ENCODE peak calls at places on chromosomes 2 and 18, in five cellular contexts. F is K562, S is prostate gland, Z is vagina, Y is stomach. C is an unnamed sample. For H3K36me3, the result is how much of the 10 kb centered on the place peaks cover.

GRCh38 chr2:67977464-67977863 is 85.3 kb downstream of the C1D start:
- DNase-seq in F (no peak), S (no peak), Z (no peak), Y (no peak), C (no peak)

GRCh38 chr2:98761267-98761781 is 30.4 kb upstream of the MGAT4A start:
- DNase-seq in F (no peak), S (peak), Z (no peak), Y (no peak), C (peak)

GRCh38 chr2:21836261-21836660 is 712.5 kb downstream of the TDRD15 start:
- DNase-seq in F (no peak), S (no peak), Z (no peak), Y (no peak), C (no peak)

GRCh38 chr2:85920810-85921545 is 32.2 kb upstream of the ST3GAL5 start:
- DNase-seq in F (no peak), S (no peak), Z (no peak), Y (no peak), C (no peak)

GRCh38 chr2:219638948-219639341 is 11.5 kb downstream of the SLC4A3 start:
- DNase-seq in F (no peak), S (no peak), Z (peak), Y (no peak), C (no peak)

GRCh38 chr2:86787701-86788100 is 3.0 kb downstream of the CD8A start:
- DNase-seq in F (no peak), S (no peak), Z (no peak), Y (no peak), C (no peak)

GRCh38 chr18:62988467-62988866 is 273.1 kb downstream of the PHLPP1 start:
- DNase-seq in F (no peak), S (no peak), Z (no peak), Y (no peak), C (no peak)

GRCh38 chr2:61471905-61472805 is 1.3 kb upstream of the USP34 start:
- DNase-seq in F (peak), S (peak), Z (no peak), Y (no peak), C (no peak)

GRCh38 chr2:21993002-21993401 is 869.2 kb downstream of the TDRD15 start:
- DNase-seq in F (no peak), S (no peak), Z (no peak), Y (no peak), C (no peak)

GRCh38 chr18:61464551-61465102 is 131.4 kb downstream of the CDH20 start:
- DNase-seq in F (no peak), S (no peak), Z (no peak), Y (no peak), C (no peak)

GRCh38 chr18:58520964-58521363 is 107.9 kb downstream of the ALPK2 start:
- DNase-seq in F (peak), S (no peak), Z (no peak), Y (no peak), C (no peak)

GRCh38 chr18:9474983-9475642 is at the start of gene RALBP1:
- DNase-seq in F (peak), S (peak), Z (peak), Y (peak), C (peak)

GRCh38 chr18:76657428-76657827 is 162.4 kb upstream of the ZNF516 start:
- DNase-seq in F (no peak), S (peak), Z (no peak), Y (no peak), C (no peak)

GRCh38 chr18:42860011-42860410 is 255.5 kb downstream of the RIT2 start:
- DNase-seq in F (no peak), S (no peak), Z (no peak), Y (no peak), C (no peak)

GRCh38 chr2:207970138-207970824 is 55.0 kb downstream of the PLEKHM3 start:
- DNase-seq in F (no peak), S (no peak), Z (no peak), Y (no peak), C (no peak)

GRCh38 chr2:149739880-149740265 is 152.3 kb upstream of the MMADHC start:
- DNase-seq in F (no peak), S (no peak), Z (no peak), Y (no peak), C (no peak)

GRCh38 chr2:149080104-149080503 is 41.6 kb downstream of the LYPD6B start:
- DNase-seq in F (no peak), S (no peak), Z (no peak), Y (no peak), C (no peak)

GRCh38 chr2:40240067-40240466 is 211.8 kb downstream of the SLC8A1 start:
- DNase-seq in F (no peak), S (no peak), Z (no peak), Y (peak), C (peak)

GRCh38 chr18:8526316-8526715 is 82.9 kb upstream of the RAB12 start:
- DNase-seq in F (no peak), S (no peak), Z (no peak), Y (no peak), C (no peak)

GRCh38 chr2:70090706-70091334 is 3.5 kb downstream of the PCBP1 start:
- DNase-seq in F (no peak), S (no peak), Z (no peak), Y (no peak), C (no peak)

GRCh38 chr2:70087703-70088507 is 628 bp downstream of the PCBP1 start:
- DNase-seq in F (peak), S (peak), Z (no peak), Y (peak), C (peak)

GRCh38 chr2:70088508-70089219 is 1.4 kb downstream of the PCBP1 start:
- DNase-seq in F (no peak), S (no peak), Z (no peak), Y (no peak), C (no peak)

GRCh38 chr2:70089946-70090523 is 2.8 kb downstream of the PCBP1 start:
- DNase-seq in F (no peak), S (no peak), Z (no peak), Y (no peak), C (peak)

GRCh38 chr2:70089220-70089945 is 2.1 kb downstream of the PCBP1 start:
- DNase-seq in F (peak), S (no peak), Z (no peak), Y (peak), C (no peak)
- TF ChIP-seq POLR2A in F (peak), S (peak), Z (no peak), Y (no peak), C (no peak)

GRCh38 chr2:12717191-12717987 is 653 bp downstream of the TRIB2 start:
- DNase-seq in F (peak), S (peak), Z (no peak), Y (peak), C (peak)
- TF ChIP-seq CTCF in F (peak), S (peak), Z (no peak), Y (peak), C (no peak)

GRCh38 chr2:231093956-231094355 is 30.9 kb downstream of the HTR2B start:
- DNase-seq in F (no peak), S (no peak), Z (no peak), Y (no peak), C (peak)

GRCh38 chr2:231088779-231089178 is 32.1 kb downstream of the PSMD1 start:
- DNase-seq in F (no peak), S (no peak), Z (no peak), Y (no peak), C (no peak)
- H3K36me3 ChIP-seq in F (half or more), S (under half), Z (half or more), Y (under half), C (half or more)

GRCh38 chr2:75465317-75465998 is 95.3 kb downstream of the EVA1A start:
- DNase-seq in F (no peak), S (no peak), Z (no peak), Y (no peak), C (no peak)
- TF ChIP-seq POLR2A in F (no peak), S (no peak), Z (no peak), Y (no peak), C (no peak)

GRCh38 chr18:34223893-34224422 is 755 bp downstream of the NOL4 start:
- DNase-seq in F (no peak), S (no peak), Z (no peak), Y (no peak), C (no peak)

GRCh38 chr18:34223164-34223892 is 1.4 kb downstream of the NOL4 start:
- DNase-seq in F (no peak), S (no peak), Z (no peak), Y (no peak), C (no peak)

GRCh38 chr18:34222025-34222395 is 2.7 kb downstream of the NOL4 start:
- DNase-seq in F (no peak), S (no peak), Z (no peak), Y (no peak), C (no peak)

GRCh38 chr18:34222396-34223163 is 2.1 kb downstream of the NOL4 start:
- DNase-seq in F (no peak), S (no peak), Z (no peak), Y (no peak), C (no peak)

DNA sequence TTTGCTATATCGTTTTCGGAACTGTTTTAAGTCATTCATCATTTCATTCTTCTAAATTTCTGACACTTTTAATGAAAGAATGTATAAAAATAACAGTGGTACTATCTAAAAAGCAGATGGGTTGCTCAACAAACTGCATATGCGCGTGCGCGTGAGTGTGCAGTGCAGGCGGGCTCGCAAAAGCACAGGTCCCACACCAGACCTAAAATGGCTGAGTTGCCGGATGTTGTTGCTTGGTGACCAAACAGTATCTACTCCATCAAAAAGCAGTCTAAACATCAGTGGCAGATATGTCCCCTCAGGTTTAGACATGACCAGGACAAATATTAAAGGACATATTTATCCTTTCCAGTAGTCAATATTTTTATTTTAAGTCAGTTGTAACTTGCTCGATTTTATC is 5.1 kb downstream of the NOL4 start:
- DNase-seq in F (no peak), S (no peak), Z (no peak), Y (no peak), C (no peak)
- TF ChIP-seq CTCF in F (no peak), S (no peak), Z (no peak), Y (no peak), C (no peak)

GRCh38 chr2:37109523-37109922 is 25.2 kb downstream of the GPATCH11 start:
- DNase-seq in F (no peak), S (no peak), Z (no peak), Y (no peak), C (no peak)
- H3K36me3 ChIP-seq in F (under half), S (under half), Z (under half), Y (under half), C (under half)

DNA sequence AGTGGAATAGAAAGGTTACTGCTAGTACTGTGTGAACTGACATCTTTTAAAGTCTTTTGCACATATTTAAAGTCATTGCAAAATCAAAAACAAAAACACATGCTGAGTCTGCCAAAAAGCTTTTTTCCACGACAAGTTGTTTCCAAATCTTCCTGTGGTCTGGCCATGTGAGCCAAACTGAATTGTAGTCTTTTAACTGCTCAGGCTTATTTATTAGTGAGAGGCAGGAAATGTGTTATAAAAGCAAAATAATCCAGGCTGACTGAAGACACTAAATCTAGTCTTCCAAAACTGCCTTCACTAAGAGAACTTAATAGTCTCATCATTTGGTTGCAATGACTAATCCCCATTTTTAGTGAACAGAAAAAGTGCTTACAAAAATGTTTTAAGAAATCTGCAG is 2.3 kb downstream of the KRCC1 start:
- DNase-seq in F (no peak), S (no peak), Z (no peak), Y (no peak), C (no peak)
- TF ChIP-seq POLR2A in F (no peak), S (no peak), Z (no peak), Y (no peak), C (no peak)

GRCh38 chr2:65443509-65444200 is 11.3 kb upstream of the SPRED2 start:
- DNase-seq in F (no peak), S (no peak), Z (no peak), Y (no peak), C (no peak)

GRCh38 chr2:65438137-65438899 is 5.9 kb upstream of the SPRED2 start:
- DNase-seq in F (no peak), S (no peak), Z (no peak), Y (no peak), C (no peak)

GRCh38 chr2:65437392-65438135 is 5.2 kb upstream of the SPRED2 start:
- DNase-seq in F (no peak), S (no peak), Z (no peak), Y (no peak), C (no peak)

GRCh38 chr2:65436825-65437221 is 4.4 kb upstream of the SPRED2 start:
- DNase-seq in F (peak), S (no peak), Z (no peak), Y (no peak), C (no peak)

DNA sequence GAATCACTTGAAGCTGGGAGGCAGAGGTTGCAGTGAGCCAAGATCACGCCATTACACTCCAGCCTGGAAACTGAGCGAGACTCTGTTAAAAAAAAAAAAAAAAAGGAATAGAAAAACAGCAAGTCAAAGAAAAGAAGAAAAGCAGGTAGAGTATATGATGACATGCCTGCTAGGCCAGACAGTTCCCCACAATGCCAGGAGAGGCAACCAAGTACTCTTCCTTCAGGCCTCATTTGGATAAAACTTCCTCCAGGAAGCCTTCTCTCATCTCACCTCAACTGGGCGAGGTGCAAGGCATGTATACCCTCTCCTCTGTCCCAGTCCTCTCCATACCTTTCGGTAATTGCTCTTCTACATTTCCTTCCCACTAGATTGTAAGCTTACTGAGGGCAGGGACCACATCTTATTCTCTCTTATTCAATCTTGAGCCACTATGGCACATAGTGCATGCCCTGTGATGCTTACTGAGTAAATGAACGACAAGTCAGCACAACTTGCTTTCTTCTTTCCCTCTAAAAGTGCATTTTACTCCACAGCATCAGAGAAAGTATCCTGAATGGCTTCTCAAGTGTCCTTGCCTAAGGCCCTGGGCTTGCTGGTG is 10.1 kb upstream of the SPRED2 start:
- DNase-seq in F (no peak), S (no peak), Z (no peak), Y (no peak), C (no peak)
- TF ChIP-seq CTCF in F (no peak), S (no peak), Z (no peak), Y (no peak), C (no peak)

GRCh38 chr2:128277961-128278681 is 40.5 kb downstream of the HS6ST1 start:
- DNase-seq in F (no peak), S (no peak), Z (no peak), Y (no peak), C (peak)

GRCh38 chr2:128275498-128276045 is 43.1 kb downstream of the HS6ST1 start:
- DNase-seq in F (no peak), S (no peak), Z (no peak), Y (no peak), C (peak)

GRCh38 chr2:128274218-128274617 is 44.5 kb downstream of the HS6ST1 start:
- DNase-seq in F (no peak), S (no peak), Z (no peak), Y (no peak), C (no peak)

GRCh38 chr2:128278979-128279378 is 39.7 kb downstream of the HS6ST1 start:
- DNase-seq in F (no peak), S (no peak), Z (no peak), Y (no peak), C (no peak)

GRCh38 chr2:128276878-128277675 is 41.6 kb downstream of the HS6ST1 start:
- DNase-seq in F (no peak), S (no peak), Z (no peak), Y (no peak), C (peak)
- H3K36me3 ChIP-seq in F (under half), S (under half), Z (under half), Y (under half), C (under half)

GRCh38 chr2:241507430-241508239 is 749 bp downstream of the STK25 start:
- DNase-seq in F (peak), S (no peak), Z (no peak), Y (peak), C (no peak)

GRCh38 chr2:241506793-241507429 is 1.5 kb downstream of the STK25 start:
- DNase-seq in F (no peak), S (no peak), Z (peak), Y (no peak), C (no peak)

GRCh38 chr2:241508240-241508509 is 209 bp downstream of the STK25 start:
- DNase-seq in F (peak), S (peak), Z (no peak), Y (no peak), C (no peak)

GRCh38 chr2:241509408-241509784 is 1.0 kb upstream of the STK25 start:
- DNase-seq in F (no peak), S (no peak), Z (peak), Y (no peak), C (no peak)

GRCh38 chr2:241508510-241509407 is at the start of gene STK25:
- DNase-seq in F (peak), S (peak), Z (peak), Y (peak), C (peak)
- TF ChIP-seq POLR2A in F (peak), S (peak), Z (peak), Y (no peak), C (peak)